ENCODE peak calls at places on chromosomes 2 and 18, in six cellular contexts. D is stimulated activated CD4-positive, alpha-beta T cell treated with anti-CD3 and anti-CD28 coated beads, Interleukin-12 subunit alpha, Interleukin-12 subunit beta, amount 100 ng/mL, for 4 hours; Z is stomach; E is NCI-H1417 treated with DMSO at 0.1 percent for 48 hours; F is aorta; H is HFFc6. L is an unnamed sample.

GRCh38 chr2:74937221-74937880 is 21.1 kb upstream of the POLE4 start:
- DNase-seq in D (no peak), Z (no peak), E (no peak), F (no peak), H (no peak), L (no peak)

GRCh38 chr2:204135752-204136151 is 199.2 kb downstream of the ICOS start:
- DNase-seq in D (no peak), Z (no peak), E (no peak), F (no peak), H (no peak), L (no peak)

GRCh38 chr18:36047521-36047920 is 19.8 kb downstream of the RPRD1A start:
- DNase-seq in D (no peak), Z (no peak), E (no peak), F (no peak), H (no peak), L (no peak)

GRCh38 chr2:201959198-201959597 is 74.5 kb upstream of the FZD7 start:
- DNase-seq in D (no peak), Z (no peak), E (no peak), F (no peak), H (no peak), L (no peak)

GRCh38 chr18:11651899-11652298 is 37.2 kb upstream of the GNAL start:
- DNase-seq in D (no peak), Z (no peak), E (no peak), F (no peak), H (no peak), L (no peak)

GRCh38 chr2:125490308-125490707 is 1165.7 kb upstream of the GYPC start:
- DNase-seq in D (no peak), Z (no peak), E (no peak), F (no peak), H (no peak), L (no peak)

GRCh38 chr2:215437614-215438013 is 1.7 kb upstream of the FN1 start:
- DNase-seq in D (no peak), Z (no peak), E (no peak), F (no peak), H (no peak), L (no peak)

GRCh38 chr2:201298462-201298861 is 38.1 kb downstream of the CASP8 start:
- DNase-seq in D (no peak), Z (no peak), E (no peak), F (no peak), H (no peak), L (no peak)

GRCh38 chr2:185628985-185629384 is 109.6 kb upstream of the FSIP2 start:
- DNase-seq in D (no peak), Z (no peak), E (no peak), F (no peak), H (no peak), L (peak)

L was measured in body of pancreas.